ENCODE peak calls at places on chromosome 1, in five cellular contexts. T is astrocyte of the spinal cord, S is HFFc6, D is substantia nigra, F is H9. H is an unnamed sample.
A peak's percentile ranks its signal among the peaks of the same experiment; 100 is the strongest.

GRCh38 chr1:160949881-160950280 is 4.7 kb downstream of the ITLN2 start:
- DNase-seq in T (no peak), S (no peak), D (no peak), F (no peak), H (no peak)

GRCh38 chr1:37157634-37158033 is 123.3 kb upstream of the GRIK3 start:
- DNase-seq in T (no peak), S (no peak), D (peak; percentile 23), F (no peak), H (peak; percentile 16)

GRCh38 chr1:247906504-247907047 is 11.2 kb downstream of the OR2W3 start:
- DNase-seq in T (peak; percentile 69), S (peak; percentile 87), D (no peak), F (no peak), H (no peak)

GRCh38 chr1:203408485-203409229 is 57.7 kb upstream of the FMOD start:
- DNase-seq in T (peak; percentile 67), S (peak; percentile 54), D (peak; percentile 73), F (no peak), H (peak; percentile 63)

GRCh38 chr1:10864776-10865175 is 68.3 kb upstream of the CASZ1 start:
- DNase-seq in T (no peak), S (no peak), D (no peak), F (no peak), H (no peak)

GRCh38 chr1:210697185-210697584 is 368.5 kb downstream of the HHAT start:
- DNase-seq in T (no peak), S (no peak), D (no peak), F (no peak), H (no peak)

GRCh38 chr1:10973552-10973951 is 38.9 kb upstream of the TARDBP start:
- DNase-seq in T (no peak), S (no peak), D (no peak), F (peak; percentile 78), H (no peak)

GRCh38 chr1:25690396-25690956 is 73.9 kb downstream of the MAN1C1 start:
- DNase-seq in T (no peak), S (no peak), D (no peak), F (no peak), H (no peak)

GRCh38 chr1:11376981-11377583 is 101.9 kb upstream of the DISP3 start:
- DNase-seq in T (no peak), S (no peak), D (no peak), F (no peak), H (no peak)

GRCh38 chr1:186849271-186849671 is 20.5 kb downstream of the PLA2G4A start:
- DNase-seq in T (no peak), S (no peak), D (no peak), F (no peak), H (no peak)

GRCh38 chr1:87394462-87394861 is 65.8 kb downstream of the LMO4 start:
- DNase-seq in T (no peak), S (no peak), D (no peak), F (no peak), H (no peak)

GRCh38 chr1:161073474-161074121 is 3.9 kb upstream of the ARHGAP30 start:
- DNase-seq in T (no peak), S (no peak), D (no peak), F (no peak), H (no peak)

GRCh38 chr1:232226197-232226681 is 403.7 kb downstream of the SIPA1L2 start:
- DNase-seq in T (peak; percentile 72), S (peak; percentile 34), D (no peak), F (peak; percentile 81), H (peak; percentile 82)

GRCh38 chr1:116284819-116285390 is 88.1 kb upstream of the ATP1A1 start:
- DNase-seq in T (no peak), S (no peak), D (no peak), F (no peak), H (no peak)

GRCh38 chr1:248906741-248907661 is 966 bp downstream of the PGBD2 start:
- DNase-seq in T (no peak), S (no peak), D (no peak), F (no peak), H (peak; percentile 71)

GRCh38 chr1:115127539-115127938 is 38.2 kb upstream of the TSPAN2 start:
- DNase-seq in T (no peak), S (no peak), D (no peak), F (no peak), H (no peak)

GRCh38 chr1:3195966-3196515 is 127.0 kb downstream of the PRDM16 start:
- DNase-seq in T (no peak), S (no peak), D (no peak), F (no peak), H (no peak)

GRCh38 chr1:231335663-231336602 is 1.7 kb downstream of the EXOC8 start:
- DNase-seq in T (no peak), S (no peak), D (no peak), F (no peak), H (no peak)

GRCh38 chr1:202143768-202144509 is 598 bp downstream of the ARL8A start:
- DNase-seq in T (peak; percentile 16), S (no peak), D (no peak), F (peak; percentile 74), H (peak; percentile 28)

GRCh38 chr1:115933625-115934024 is 42.7 kb upstream of the SLC22A15 start:
- DNase-seq in T (no peak), S (no peak), D (no peak), F (no peak), H (no peak)

GRCh38 chr1:67880056-67880601 is 46.9 kb upstream of the GNG12 start:
- DNase-seq in T (peak; percentile 66), S (peak; percentile 84), D (no peak), F (no peak), H (no peak)

GRCh38 chr1:85495556-85495955 is 30.6 kb upstream of the DDAH1 start:
- DNase-seq in T (peak; percentile 31), S (peak; percentile 70), D (no peak), F (no peak), H (peak; percentile 96)

GRCh38 chr1:97277891-97278662 is 556.5 kb downstream of the PTBP2 start:
- DNase-seq in T (peak; percentile 57), S (peak; percentile 70), D (no peak), F (no peak), H (peak; percentile 58)

GRCh38 chr1:206834711-206835110 is 30.7 kb upstream of the IL20 start:
- DNase-seq in T (no peak), S (no peak), D (no peak), F (no peak), H (no peak)

GRCh38 chr1:59765036-59765730 is 49.6 kb upstream of the HOOK1 start:
- DNase-seq in T (no peak), S (no peak), D (no peak), F (no peak), H (no peak)

H was measured in SJSA1.